ENCODE peak calls at places on chromosomes 6 and 20, in five cellular contexts. One of them, this sample, is unnamed.

GRCh38 chr20:34195355-34195754 is 45.9 kb upstream of the ASIP start:
- DNase-seq in H4: no peak
- DNase-seq in ELR: no peak
- DNase-seq in GM04503: no peak
- DNase-seq in activated T-cell treated with anti-CD3 and anti-CD28 coated beads, Interleukin-2, amount 50 U/mL, for 72 hours: no peak
- DNase-seq in this sample: no peak

GRCh38 chr20:44761423-44761822 is 15.8 kb downstream of the KCNK15 start:
- DNase-seq in H4: no peak
- DNase-seq in ELR: peak; percentile 17
- DNase-seq in GM04503: no peak
- DNase-seq in activated T-cell treated with anti-CD3 and anti-CD28 coated beads, Interleukin-2, amount 50 U/mL, for 72 hours: no peak
- DNase-seq in this sample: no peak

GRCh38 chr20:7171911-7172310 is 404.4 kb downstream of the BMP2 start:
- DNase-seq in H4: peak; percentile 89
- DNase-seq in ELR: no peak
- DNase-seq in GM04503: no peak
- DNase-seq in activated T-cell treated with anti-CD3 and anti-CD28 coated beads, Interleukin-2, amount 50 U/mL, for 72 hours: no peak
- DNase-seq in this sample: no peak

GRCh38 chr20:38957915-38958485 is 4.1 kb upstream of the DHX35 start:
- DNase-seq in H4: no peak
- DNase-seq in ELR: no peak
- DNase-seq in GM04503: no peak
- DNase-seq in activated T-cell treated with anti-CD3 and anti-CD28 coated beads, Interleukin-2, amount 50 U/mL, for 72 hours: no peak
- DNase-seq in this sample: no peak

GRCh38 chr20:59042151-59042795 is at the start of gene PRELID3B:
- DNase-seq in H4: no peak
- DNase-seq in ELR: peak; percentile 50
- DNase-seq in GM04503: no peak
- DNase-seq in activated T-cell treated with anti-CD3 and anti-CD28 coated beads, Interleukin-2, amount 50 U/mL, for 72 hours: peak; percentile 46
- DNase-seq in this sample: no peak

GRCh38 chr6:24520929-24521546 is 26.3 kb downstream of the ALDH5A1 start:
- DNase-seq in H4: peak; percentile 23
- DNase-seq in ELR: peak; percentile 60
- DNase-seq in GM04503: no peak
- DNase-seq in activated T-cell treated with anti-CD3 and anti-CD28 coated beads, Interleukin-2, amount 50 U/mL, for 72 hours: peak; percentile 49
- DNase-seq in this sample: peak; percentile 26

GRCh38 chr6:22071655-22072054 is 225.2 kb downstream of the PRL start:
- DNase-seq in H4: no peak
- DNase-seq in ELR: peak; percentile 4
- DNase-seq in GM04503: no peak
- DNase-seq in activated T-cell treated with anti-CD3 and anti-CD28 coated beads, Interleukin-2, amount 50 U/mL, for 72 hours: no peak
- DNase-seq in this sample: peak; percentile 21

GRCh38 chr6:113564401-113565161 is 292.6 kb upstream of the MARCKS start:
- DNase-seq in H4: peak; percentile 9
- DNase-seq in ELR: peak; percentile 87
- DNase-seq in GM04503: peak; percentile 94
- DNase-seq in activated T-cell treated with anti-CD3 and anti-CD28 coated beads, Interleukin-2, amount 50 U/mL, for 72 hours: no peak
- DNase-seq in this sample: peak; percentile 87

GRCh38 chr6:142796571-142796970 is 148.4 kb downstream of the HIVEP2 start:
- DNase-seq in H4: no peak
- DNase-seq in ELR: peak; percentile 49
- DNase-seq in GM04503: peak; percentile 52
- DNase-seq in activated T-cell treated with anti-CD3 and anti-CD28 coated beads, Interleukin-2, amount 50 U/mL, for 72 hours: no peak
- DNase-seq in this sample: no peak